ENCODE peak calls at places on chromosomes 11 and 22, in ten cellular contexts. One of them, this sample, is unnamed.

GRCh38 chr11:99464985-99465384 is 444.2 kb downstream of the CNTN5 start:
- DNase-seq in uterus: no peak
- DNase-seq in A549: no peak
- DNase-seq in psoas muscle: no peak
- DNase-seq in K562: no peak
- DNase-seq in fibroblast of mammary gland: no peak
- DNase-seq in astrocyte of the spinal cord: no peak
- DNase-seq in heart right ventricle: no peak
- DNase-seq in AG04450: no peak
- DNase-seq in tibial nerve: no peak
- DNase-seq in this sample: no peak

GRCh38 chr11:75133976-75134375 is 16.9 kb upstream of the SLCO2B1 start:
- DNase-seq in astrocyte of the spinal cord: no peak
- DNase-seq in K562: no peak
- DNase-seq in AG04450: no peak
- DNase-seq in psoas muscle: no peak
- DNase-seq in fibroblast of mammary gland: no peak
- DNase-seq in A549: no peak
- DNase-seq in uterus: no peak
- DNase-seq in heart right ventricle: no peak
- DNase-seq in tibial nerve: no peak
- DNase-seq in this sample: no peak

GRCh38 chr22:19827341-19828034 is 27.2 kb downstream of the GNB1L start:
- DNase-seq in astrocyte of the spinal cord: no peak
- DNase-seq in A549: no peak
- DNase-seq in AG04450: no peak
- DNase-seq in K562: no peak
- DNase-seq in fibroblast of mammary gland: no peak
- DNase-seq in tibial nerve: no peak
- DNase-seq in uterus: no peak
- DNase-seq in heart right ventricle: no peak
- DNase-seq in psoas muscle: no peak
- DNase-seq in this sample: no peak

GRCh38 chr11:9274499-9275228 is 9.5 kb upstream of the DENND5A start:
- DNase-seq in astrocyte of the spinal cord: no peak
- DNase-seq in heart right ventricle: peak
- DNase-seq in uterus: no peak
- DNase-seq in K562: no peak
- DNase-seq in fibroblast of mammary gland: no peak
- DNase-seq in psoas muscle: no peak
- DNase-seq in AG04450: no peak
- DNase-seq in tibial nerve: no peak
- DNase-seq in A549: no peak
- DNase-seq in this sample: peak

GRCh38 chr11:128708660-128709059 is 14.8 kb downstream of the FLI1 start:
- DNase-seq in heart right ventricle: no peak
- DNase-seq in fibroblast of mammary gland: no peak
- DNase-seq in psoas muscle: no peak
- DNase-seq in uterus: no peak
- DNase-seq in AG04450: no peak
- DNase-seq in A549: no peak
- DNase-seq in tibial nerve: no peak
- DNase-seq in K562: no peak
- DNase-seq in astrocyte of the spinal cord: no peak
- DNase-seq in this sample: no peak

GRCh38 chr11:117221775-117222517 is 9.9 kb downstream of the PCSK7 start:
- DNase-seq in A549: no peak
- DNase-seq in uterus: peak
- DNase-seq in tibial nerve: peak
- DNase-seq in K562: no peak
- DNase-seq in heart right ventricle: peak
- DNase-seq in AG04450: no peak
- DNase-seq in psoas muscle: peak
- DNase-seq in astrocyte of the spinal cord: peak
- DNase-seq in fibroblast of mammary gland: peak
- DNase-seq in this sample: peak

GRCh38 chr22:46997311-46997970 is 235.0 kb downstream of the TBC1D22A start:
- DNase-seq in heart right ventricle: no peak
- DNase-seq in astrocyte of the spinal cord: no peak
- DNase-seq in uterus: no peak
- DNase-seq in tibial nerve: no peak
- DNase-seq in fibroblast of mammary gland: no peak
- DNase-seq in AG04450: no peak
- DNase-seq in psoas muscle: no peak
- DNase-seq in K562: no peak
- DNase-seq in A549: no peak
- DNase-seq in this sample: no peak

GRCh38 chr11:2163428-2163978 is 2.5 kb upstream of the INS start:
- DNase-seq in AG04450: no peak
- DNase-seq in K562: no peak
- DNase-seq in heart right ventricle: no peak
- DNase-seq in uterus: no peak
- DNase-seq in astrocyte of the spinal cord: no peak
- DNase-seq in A549: no peak
- DNase-seq in tibial nerve: no peak
- DNase-seq in psoas muscle: no peak
- DNase-seq in fibroblast of mammary gland: no peak
- DNase-seq in this sample: no peak

GRCh38 chr22:32353292-32353691 is 4.4 kb upstream of the RFPL3 start:
- DNase-seq in tibial nerve: no peak
- DNase-seq in AG04450: no peak
- DNase-seq in astrocyte of the spinal cord: no peak
- DNase-seq in K562: no peak
- DNase-seq in heart right ventricle: no peak
- DNase-seq in fibroblast of mammary gland: no peak
- DNase-seq in A549: no peak
- DNase-seq in uterus: no peak
- DNase-seq in psoas muscle: no peak
- DNase-seq in this sample: no peak

GRCh38 chr11:13098890-13099289 is 89.8 kb downstream of the RASSF10 start:
- DNase-seq in uterus: no peak
- DNase-seq in A549: peak
- DNase-seq in AG04450: no peak
- DNase-seq in K562: no peak
- DNase-seq in fibroblast of mammary gland: no peak
- DNase-seq in tibial nerve: no peak
- DNase-seq in psoas muscle: no peak
- DNase-seq in heart right ventricle: no peak
- DNase-seq in astrocyte of the spinal cord: no peak
- DNase-seq in this sample: no peak

GRCh38 chr11:87215236-87215635 is 177.5 kb downstream of the TMEM135 start:
- DNase-seq in fibroblast of mammary gland: peak
- DNase-seq in AG04450: no peak
- DNase-seq in K562: no peak
- DNase-seq in uterus: no peak
- DNase-seq in tibial nerve: no peak
- DNase-seq in psoas muscle: no peak
- DNase-seq in astrocyte of the spinal cord: no peak
- DNase-seq in heart right ventricle: no peak
- DNase-seq in A549: no peak
- DNase-seq in this sample: no peak

GRCh38 chr22:21972806-21973205 is 9.8 kb downstream of the TOP3B start:
- DNase-seq in AG04450: no peak
- DNase-seq in K562: no peak
- DNase-seq in psoas muscle: no peak
- DNase-seq in astrocyte of the spinal cord: no peak
- DNase-seq in tibial nerve: no peak
- DNase-seq in A549: no peak
- DNase-seq in heart right ventricle: no peak
- DNase-seq in fibroblast of mammary gland: no peak
- DNase-seq in uterus: no peak
- DNase-seq in this sample: no peak
- H3K4me3 ChIP-seq in AG04450: no peak
- H3K4me3 ChIP-seq in K562: no peak
- H3K4me3 ChIP-seq in psoas muscle: no peak
- H3K4me3 ChIP-seq in astrocyte of the spinal cord: no peak
- H3K4me3 ChIP-seq in tibial nerve: no peak
- H3K4me3 ChIP-seq in A549: no peak
- H3K4me3 ChIP-seq in heart right ventricle: no peak
- H3K4me3 ChIP-seq in fibroblast of mammary gland: no peak
- H3K4me3 ChIP-seq in uterus: no peak
- H3K4me3 ChIP-seq in this sample: no peak

DNA sequence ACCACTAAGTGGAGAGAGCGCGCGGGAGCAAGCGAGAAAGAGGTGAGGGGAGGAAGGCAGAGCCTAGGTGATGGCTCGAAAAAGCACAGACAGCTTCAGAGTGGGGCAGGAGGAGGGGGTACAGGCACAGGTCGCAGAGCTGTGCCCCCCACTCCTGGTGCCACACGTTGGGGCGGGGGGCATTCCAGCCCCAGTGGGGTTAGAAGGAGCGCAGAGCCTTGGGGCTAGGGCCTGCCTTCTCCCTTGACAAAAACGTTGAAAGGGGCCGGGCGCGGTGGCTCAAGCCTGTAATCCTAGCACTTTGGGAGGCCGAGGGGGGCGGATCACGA is 41.6 kb upstream of the ISX start:
- DNase-seq in tibial nerve: no peak
- DNase-seq in astrocyte of the spinal cord: no peak
- DNase-seq in AG04450: no peak
- DNase-seq in heart right ventricle: no peak
- DNase-seq in fibroblast of mammary gland: no peak
- DNase-seq in K562: no peak
- DNase-seq in uterus: no peak
- DNase-seq in A549: no peak
- DNase-seq in psoas muscle: no peak
- DNase-seq in this sample: no peak
- TF ChIP-seq CTCF in tibial nerve: no peak
- TF ChIP-seq CTCF in astrocyte of the spinal cord: no peak
- TF ChIP-seq CTCF in AG04450: no peak
- TF ChIP-seq CTCF in heart right ventricle: no peak
- TF ChIP-seq CTCF in fibroblast of mammary gland: no peak
- TF ChIP-seq CTCF in K562: no peak
- TF ChIP-seq CTCF in uterus: no peak
- TF ChIP-seq CTCF in A549: no peak
- TF ChIP-seq CTCF in psoas muscle: no peak
- TF ChIP-seq CTCF in this sample: no peak

GRCh38 chr11:76208829-76209670 is 2.7 kb upstream of the WNT11 start:
- DNase-seq in uterus: peak
- DNase-seq in A549: peak
- DNase-seq in AG04450: no peak
- DNase-seq in astrocyte of the spinal cord: peak
- DNase-seq in psoas muscle: peak
- DNase-seq in tibial nerve: peak
- DNase-seq in K562: no peak
- DNase-seq in fibroblast of mammary gland: peak
- DNase-seq in heart right ventricle: peak
- DNase-seq in this sample: peak

GRCh38 chr11:76212086-76213035 is 6.1 kb upstream of the WNT11 start:
- DNase-seq in A549: no peak
- DNase-seq in tibial nerve: no peak
- DNase-seq in fibroblast of mammary gland: no peak
- DNase-seq in psoas muscle: peak
- DNase-seq in uterus: no peak
- DNase-seq in K562: no peak
- DNase-seq in AG04450: no peak
- DNase-seq in astrocyte of the spinal cord: no peak
- DNase-seq in heart right ventricle: no peak
- DNase-seq in this sample: no peak

GRCh38 chr11:76209671-76209955 is 3.3 kb upstream of the WNT11 start:
- DNase-seq in uterus: no peak
- DNase-seq in AG04450: no peak
- DNase-seq in astrocyte of the spinal cord: no peak
- DNase-seq in psoas muscle: peak
- DNase-seq in tibial nerve: no peak
- DNase-seq in A549: no peak
- DNase-seq in K562: no peak
- DNase-seq in heart right ventricle: no peak
- DNase-seq in fibroblast of mammary gland: no peak
- DNase-seq in this sample: no peak

GRCh38 chr11:76209956-76210885 is 3.9 kb upstream of the WNT11 start:
- DNase-seq in astrocyte of the spinal cord: peak
- DNase-seq in K562: no peak
- DNase-seq in heart right ventricle: peak
- DNase-seq in A549: peak
- DNase-seq in uterus: peak
- DNase-seq in AG04450: no peak
- DNase-seq in psoas muscle: peak
- DNase-seq in tibial nerve: peak
- DNase-seq in fibroblast of mammary gland: peak
- DNase-seq in this sample: peak

DNA sequence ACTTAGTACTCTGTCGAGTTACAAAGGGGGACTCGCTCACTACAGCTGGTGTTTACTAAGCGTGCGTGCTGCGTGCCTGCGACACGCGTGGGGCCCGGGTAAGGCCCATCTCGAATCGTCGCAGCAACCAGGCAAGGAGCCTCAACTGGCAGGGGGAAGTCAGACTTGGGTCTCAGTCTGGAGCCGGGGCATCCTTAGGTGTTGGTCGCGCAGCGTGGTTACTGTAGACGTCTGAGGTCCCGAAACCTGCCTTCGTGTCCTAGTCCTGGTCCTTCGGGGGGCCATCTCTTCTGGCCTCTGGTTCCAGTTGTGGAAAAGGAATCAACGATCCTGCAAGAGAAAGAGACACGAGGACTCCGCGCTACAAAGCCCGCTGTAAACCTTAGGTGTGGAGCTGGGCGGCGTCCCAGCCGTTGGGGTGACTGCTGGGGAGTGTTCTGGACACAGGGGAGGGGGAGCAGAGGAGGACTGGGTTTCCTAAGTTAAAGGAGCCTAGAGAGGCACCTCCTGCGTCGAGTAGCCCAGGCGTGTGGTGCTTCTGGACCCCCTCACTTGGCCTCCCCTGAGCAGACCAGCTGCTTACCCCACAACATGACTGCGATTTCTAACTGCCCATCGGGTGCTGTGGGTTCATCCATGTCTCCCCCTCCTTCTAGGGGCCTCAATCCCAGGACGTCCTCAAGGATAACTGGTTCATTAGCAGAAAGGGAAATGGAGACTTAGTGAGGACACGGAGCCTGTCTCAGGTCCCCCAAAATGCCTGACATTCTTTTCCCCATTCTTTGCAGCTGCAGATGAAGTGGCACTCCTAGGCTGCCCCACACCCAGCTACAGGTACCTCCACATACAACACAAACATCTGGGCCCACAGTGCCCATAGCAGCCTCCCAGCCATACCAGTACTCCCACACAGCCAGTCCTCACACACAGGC is 4.9 kb upstream of the WNT11 start:
- DNase-seq in A549: no peak
- DNase-seq in heart right ventricle: no peak
- DNase-seq in fibroblast of mammary gland: no peak
- DNase-seq in tibial nerve: no peak
- DNase-seq in AG04450: no peak
- DNase-seq in K562: no peak
- DNase-seq in astrocyte of the spinal cord: no peak
- DNase-seq in uterus: no peak
- DNase-seq in psoas muscle: peak
- DNase-seq in this sample: no peak
- H3K4me3 ChIP-seq in A549: peak
- H3K4me3 ChIP-seq in heart right ventricle: peak
- H3K4me3 ChIP-seq in fibroblast of mammary gland: no peak
- H3K4me3 ChIP-seq in tibial nerve: no peak
- H3K4me3 ChIP-seq in AG04450: peak
- H3K4me3 ChIP-seq in K562: no peak
- H3K4me3 ChIP-seq in astrocyte of the spinal cord: no peak
- H3K4me3 ChIP-seq in uterus: no peak
- H3K4me3 ChIP-seq in psoas muscle: peak
- H3K4me3 ChIP-seq in this sample: peak

DNA sequence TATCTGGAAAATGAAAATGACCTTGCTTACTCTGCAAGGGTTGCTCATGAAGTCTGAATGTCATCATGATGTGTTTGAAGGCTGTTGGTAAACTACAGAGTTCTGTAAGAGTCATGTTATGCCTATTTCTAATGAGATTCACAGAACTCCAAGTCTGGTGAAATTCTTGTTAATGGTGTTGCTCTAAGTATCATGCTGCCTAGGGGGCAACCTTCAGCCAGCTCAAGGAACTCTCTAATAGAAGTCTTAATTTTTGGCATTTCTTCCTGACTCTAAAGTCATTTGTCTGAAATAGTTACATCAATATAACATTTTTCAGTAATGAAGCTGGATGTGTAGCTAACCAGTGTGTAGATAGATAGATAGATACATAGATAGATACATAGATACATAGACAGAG is 302.8 kb downstream of the FAT3 start:
- DNase-seq in astrocyte of the spinal cord: no peak
- DNase-seq in heart right ventricle: no peak
- DNase-seq in K562: no peak
- DNase-seq in psoas muscle: no peak
- DNase-seq in tibial nerve: no peak
- DNase-seq in uterus: no peak
- DNase-seq in fibroblast of mammary gland: no peak
- DNase-seq in A549: no peak
- DNase-seq in AG04450: no peak
- DNase-seq in this sample: no peak
- TF ChIP-seq CTCF in astrocyte of the spinal cord: no peak
- TF ChIP-seq CTCF in heart right ventricle: no peak
- TF ChIP-seq CTCF in K562: no peak
- TF ChIP-seq CTCF in psoas muscle: no peak
- TF ChIP-seq CTCF in tibial nerve: no peak
- TF ChIP-seq CTCF in uterus: no peak
- TF ChIP-seq CTCF in fibroblast of mammary gland: no peak
- TF ChIP-seq CTCF in A549: no peak
- TF ChIP-seq CTCF in AG04450: no peak
- TF ChIP-seq CTCF in this sample: no peak